ENCODE peak calls at places on chromosome 15, in five cellular contexts. One of them, this sample, is unnamed.

GRCh38 chr15:41621200-41622193 is 38.7 kb upstream of the MGA start:
- DNase-seq in AG04450: peak
- DNase-seq in H9: peak
- DNase-seq in suprapubic skin: peak
- DNase-seq in tibial artery: peak
- DNase-seq in this sample: peak

GRCh38 chr15:33226559-33227181 is 32.2 kb upstream of the FMN1 start:
- DNase-seq in AG04450: no peak
- DNase-seq in H9: peak
- DNase-seq in suprapubic skin: no peak
- DNase-seq in tibial artery: no peak
- DNase-seq in this sample: no peak

GRCh38 chr15:72820278-72820677 is 36.7 kb upstream of the ADPGK start:
- DNase-seq in AG04450: no peak
- DNase-seq in H9: no peak
- DNase-seq in suprapubic skin: no peak
- DNase-seq in tibial artery: no peak
- DNase-seq in this sample: no peak

GRCh38 chr15:32898991-32899613 is 181.3 kb downstream of the GREM1 start:
- DNase-seq in AG04450: no peak
- DNase-seq in H9: peak
- DNase-seq in suprapubic skin: no peak
- DNase-seq in tibial artery: no peak
- DNase-seq in this sample: no peak

GRCh38 chr15:92519709-92520108 is 126.0 kb downstream of the ST8SIA2 start:
- DNase-seq in AG04450: no peak
- DNase-seq in H9: no peak
- DNase-seq in suprapubic skin: no peak
- DNase-seq in tibial artery: no peak
- DNase-seq in this sample: no peak

GRCh38 chr15:32659340-32659831 is 17.9 kb downstream of the SCG5 start:
- DNase-seq in AG04450: no peak
- DNase-seq in H9: no peak
- DNase-seq in suprapubic skin: no peak
- DNase-seq in tibial artery: peak
- DNase-seq in this sample: peak

GRCh38 chr15:32888221-32888761 is 170.5 kb downstream of the GREM1 start:
- DNase-seq in AG04450: no peak
- DNase-seq in H9: no peak
- DNase-seq in suprapubic skin: no peak
- DNase-seq in tibial artery: no peak
- DNase-seq in this sample: no peak

GRCh38 chr15:74283366-74283765 is 47.2 kb downstream of the CCDC33 start:
- DNase-seq in AG04450: no peak
- DNase-seq in H9: no peak
- DNase-seq in suprapubic skin: no peak
- DNase-seq in tibial artery: no peak
- DNase-seq in this sample: no peak

GRCh38 chr15:31457631-31458526 is 131.2 kb downstream of the KLF13 start:
- DNase-seq in AG04450: peak
- DNase-seq in H9: peak
- DNase-seq in suprapubic skin: peak
- DNase-seq in tibial artery: peak
- DNase-seq in this sample: peak

GRCh38 chr15:34436126-34436955 is 1.3 kb downstream of the GOLGA8A start:
- DNase-seq in AG04450: no peak
- DNase-seq in H9: peak
- DNase-seq in suprapubic skin: no peak
- DNase-seq in tibial artery: no peak
- DNase-seq in this sample: no peak

GRCh38 chr15:53218996-53219580 is 429.0 kb upstream of the ONECUT1 start:
- DNase-seq in AG04450: no peak
- DNase-seq in H9: no peak
- DNase-seq in suprapubic skin: no peak
- DNase-seq in tibial artery: no peak
- DNase-seq in this sample: no peak

GRCh38 chr15:46275701-46276100 is 640.9 kb downstream of the SQOR start:
- DNase-seq in AG04450: no peak
- DNase-seq in H9: no peak
- DNase-seq in suprapubic skin: no peak
- DNase-seq in tibial artery: no peak
- DNase-seq in this sample: no peak

GRCh38 chr15:46277994-46278885 is 643.4 kb downstream of the SQOR start:
- DNase-seq in AG04450: no peak
- DNase-seq in H9: no peak
- DNase-seq in suprapubic skin: no peak
- DNase-seq in tibial artery: no peak
- DNase-seq in this sample: no peak

GRCh38 chr15:46277451-46277850 is 642.6 kb downstream of the SQOR start:
- DNase-seq in AG04450: no peak
- DNase-seq in H9: no peak
- DNase-seq in suprapubic skin: no peak
- DNase-seq in tibial artery: no peak
- DNase-seq in this sample: no peak

GRCh38 chr15:46280753-46281521 is 646.1 kb downstream of the SQOR start:
- DNase-seq in AG04450: no peak
- DNase-seq in H9: peak
- DNase-seq in suprapubic skin: no peak
- DNase-seq in tibial artery: no peak
- DNase-seq in this sample: no peak
- TF ChIP-seq CTCF in AG04450: peak
- TF ChIP-seq CTCF in H9: peak
- TF ChIP-seq CTCF in suprapubic skin: no peak
- TF ChIP-seq CTCF in tibial artery: no peak
- TF ChIP-seq CTCF in this sample: peak

GRCh38 chr15:45394681-45395080 is 16.3 kb upstream of the GATM start:
- DNase-seq in AG04450: no peak
- DNase-seq in H9: no peak
- DNase-seq in suprapubic skin: no peak
- DNase-seq in tibial artery: no peak
- DNase-seq in this sample: no peak

GRCh38 chr15:45397116-45397665 is 18.8 kb upstream of the GATM start:
- DNase-seq in AG04450: no peak
- DNase-seq in H9: no peak
- DNase-seq in suprapubic skin: no peak
- DNase-seq in tibial artery: no peak
- DNase-seq in this sample: no peak

GRCh38 chr15:45395956-45396355 is 17.6 kb upstream of the GATM start:
- DNase-seq in AG04450: no peak
- DNase-seq in H9: no peak
- DNase-seq in suprapubic skin: no peak
- DNase-seq in tibial artery: no peak
- DNase-seq in this sample: no peak

GRCh38 chr15:45391746-45392711 is 13.7 kb upstream of the GATM start:
- DNase-seq in AG04450: no peak
- DNase-seq in H9: no peak
- DNase-seq in suprapubic skin: no peak
- DNase-seq in tibial artery: no peak
- DNase-seq in this sample: no peak

DNA sequence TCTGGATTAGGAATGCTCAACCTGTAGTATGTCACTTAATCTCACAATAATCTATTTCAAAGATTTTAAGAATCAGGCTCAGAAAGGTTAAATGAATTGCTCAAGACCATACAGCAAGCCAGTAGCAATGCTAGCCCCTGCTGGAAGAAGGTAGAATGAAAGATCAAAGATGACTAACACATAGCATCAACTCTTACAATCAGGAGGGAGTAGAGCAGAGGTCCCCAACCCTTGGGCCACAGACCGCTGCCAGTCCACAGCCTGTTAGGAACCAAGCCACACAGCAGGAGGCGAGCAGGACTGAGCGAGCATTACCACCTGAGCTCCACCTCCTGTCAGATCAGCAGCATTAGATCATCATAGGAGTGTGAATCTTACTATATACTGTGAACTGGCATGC is 15.5 kb upstream of the GATM start:
- DNase-seq in AG04450: no peak
- DNase-seq in H9: peak
- DNase-seq in suprapubic skin: no peak
- DNase-seq in tibial artery: no peak
- DNase-seq in this sample: no peak
- TF ChIP-seq CTCF in AG04450: peak
- TF ChIP-seq CTCF in H9: peak
- TF ChIP-seq CTCF in suprapubic skin: no peak
- TF ChIP-seq CTCF in tibial artery: no peak
- TF ChIP-seq CTCF in this sample: no peak

DNA sequence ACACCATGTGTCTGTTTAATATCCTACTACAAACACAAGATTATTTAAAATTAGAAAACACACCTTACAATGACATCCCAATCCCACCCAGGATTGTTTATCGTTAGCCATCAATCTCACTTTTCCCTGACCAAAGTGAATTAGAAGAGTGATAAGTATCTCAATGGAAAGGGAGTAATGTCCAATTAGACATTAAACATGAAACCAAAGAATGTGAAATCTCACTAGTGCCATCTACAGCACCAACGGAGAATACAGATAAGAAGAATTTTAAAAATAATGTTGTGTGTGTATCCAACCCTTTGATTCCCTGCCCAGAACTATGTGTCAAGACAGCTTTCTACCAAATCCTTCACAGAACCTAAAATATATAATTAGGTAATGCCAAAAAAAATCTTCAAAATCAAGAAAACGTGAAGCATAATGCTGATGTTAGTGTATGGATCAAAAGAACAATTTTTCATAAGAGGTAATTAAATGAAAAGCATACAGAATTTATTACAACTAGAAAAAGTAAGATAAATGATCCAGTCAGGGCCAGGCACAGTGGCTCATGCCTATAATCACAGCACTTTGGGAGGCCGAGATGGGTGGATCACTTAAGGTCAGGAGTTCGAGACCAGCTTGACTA is 64.2 kb downstream of the SCAPER start:
- DNase-seq in AG04450: peak
- DNase-seq in H9: no peak
- DNase-seq in suprapubic skin: no peak
- DNase-seq in tibial artery: no peak
- DNase-seq in this sample: no peak
- TF ChIP-seq CTCF in AG04450: peak
- TF ChIP-seq CTCF in H9: peak
- TF ChIP-seq CTCF in suprapubic skin: no peak
- TF ChIP-seq CTCF in tibial artery: peak
- TF ChIP-seq CTCF in this sample: peak

GRCh38 chr15:39495871-39496459 is 84.9 kb upstream of the THBS1 start:
- DNase-seq in AG04450: no peak
- DNase-seq in H9: no peak
- DNase-seq in suprapubic skin: no peak
- DNase-seq in tibial artery: no peak
- DNase-seq in this sample: no peak

GRCh38 chr15:39491917-39492490 is 88.9 kb upstream of the THBS1 start:
- DNase-seq in AG04450: no peak
- DNase-seq in H9: no peak
- DNase-seq in suprapubic skin: no peak
- DNase-seq in tibial artery: no peak
- DNase-seq in this sample: no peak

GRCh38 chr15:39494462-39494861 is 86.4 kb upstream of the THBS1 start:
- DNase-seq in AG04450: no peak
- DNase-seq in H9: no peak
- DNase-seq in suprapubic skin: no peak
- DNase-seq in tibial artery: no peak
- DNase-seq in this sample: no peak

GRCh38 chr15:39491115-39491916 is 89.6 kb upstream of the THBS1 start:
- DNase-seq in AG04450: no peak
- DNase-seq in H9: no peak
- DNase-seq in suprapubic skin: no peak
- DNase-seq in tibial artery: no peak
- DNase-seq in this sample: no peak

GRCh38 chr15:39493393-39494067 is 87.3 kb upstream of the THBS1 start:
- DNase-seq in AG04450: no peak
- DNase-seq in H9: no peak
- DNase-seq in suprapubic skin: no peak
- DNase-seq in tibial artery: no peak
- DNase-seq in this sample: no peak
- TF ChIP-seq CTCF in AG04450: no peak
- TF ChIP-seq CTCF in H9: no peak
- TF ChIP-seq CTCF in suprapubic skin: no peak
- TF ChIP-seq CTCF in tibial artery: no peak
- TF ChIP-seq CTCF in this sample: no peak

This sample was measured in osteocyte.